ENCODE peak calls at places on chromosomes 1 and 21, in nine cellular contexts. H, C, A, R, N, K, M, Q and F are unnamed samples.
A peak's percentile ranks its signal among the peaks of the same experiment; 100 is the strongest.

GRCh38 chr1:185973645-185974044 is 239.5 kb downstream of the HMCN1 start:
- DNase-seq in A (no peak), C (no peak), Q (no peak), N (peak; percentile 96), K (no peak), H (no peak), R (no peak), M (no peak), F (no peak)

GRCh38 chr1:212485895-212486590 is 53.3 kb downstream of the NENF start:
- DNase-seq in Q (no peak), R (peak; percentile 35), K (peak; percentile 85), H (peak; percentile 70), M (peak; percentile 40), N (peak; percentile 97), A (peak; percentile 45), C (no peak), F (no peak)

GRCh38 chr1:246306415-246307037 is 200.6 kb downstream of the SMYD3 start:
- DNase-seq in R (no peak), A (peak; percentile 35), Q (no peak), C (no peak), M (no peak), N (peak; percentile 18), K (no peak), H (no peak), F (no peak)

GRCh38 chr1:29896791-29897725 is 660.7 kb downstream of the PTPRU start:
- DNase-seq in M (peak; percentile 12), K (no peak), H (no peak), N (no peak), R (no peak), C (no peak), A (no peak), Q (no peak), F (no peak)

GRCh38 chr1:185562623-185563359 is 171.4 kb upstream of the HMCN1 start:
- DNase-seq in Q (no peak), H (no peak), N (no peak), A (no peak), R (no peak), C (no peak), M (no peak), K (no peak), F (no peak)

GRCh38 chr1:231601775-231602674 is 24.6 kb upstream of the DISC1 start:
- DNase-seq in K (no peak), H (no peak), R (peak; percentile 66), M (no peak), Q (no peak), N (peak; percentile 21), C (no peak), A (no peak), F (peak; percentile 65)

GRCh38 chr21:26067836-26068401 is 102.7 kb downstream of the APP start:
- DNase-seq in K (no peak), C (peak; percentile 24), Q (no peak), A (no peak), H (no peak), M (no peak), R (peak; percentile 28), N (no peak), F (no peak)

GRCh38 chr1:90579212-90579802 is 137.8 kb downstream of the BARHL2 start:
- DNase-seq in R (peak; percentile 51), Q (no peak), N (peak; percentile 40), C (no peak), M (no peak), A (peak; percentile 61), H (no peak), K (no peak), F (no peak)

GRCh38 chr21:31682625-31683024 is 23.1 kb downstream of the SOD1 start:
- DNase-seq in C (no peak), R (no peak), H (no peak), N (peak; percentile 52), K (no peak), M (no peak), Q (no peak), A (no peak), F (no peak)

GRCh38 chr1:2300004-2300771 is 72.1 kb downstream of the SKI start:
- DNase-seq in R (no peak), M (no peak), H (peak; percentile 45), C (peak; percentile 71), A (no peak), Q (no peak), K (no peak), N (no peak), F (no peak)

GRCh38 chr1:60130703-60131102 is 57.1 kb upstream of the C1orf87 start:
- DNase-seq in N (no peak), R (no peak), M (no peak), Q (no peak), H (no peak), K (no peak), A (no peak), C (no peak), F (no peak)

GRCh38 chr1:180643693-180644092 is 11.9 kb downstream of the XPR1 start:
- DNase-seq in R (no peak), H (no peak), N (peak; percentile 19), C (no peak), K (no peak), Q (no peak), M (peak; percentile 44), A (no peak), F (peak; percentile 7)

GRCh38 chr1:58649555-58649954 is 50.3 kb downstream of the MYSM1 start:
- DNase-seq in A (no peak), H (peak; percentile 55), R (no peak), C (no peak), M (peak; percentile 49), Q (no peak), N (no peak), K (no peak), F (no peak)

GRCh38 chr1:201119206-201119814 is 7.1 kb upstream of the CACNA1S start:
- DNase-seq in C (no peak), A (peak; percentile 80), Q (no peak), H (peak; percentile 35), M (peak; percentile 27), K (no peak), N (peak; percentile 36), R (peak; percentile 47), F (no peak)

GRCh38 chr1:64183380-64183984 is 19.9 kb upstream of the UBE2U start:
- DNase-seq in C (no peak), R (no peak), H (no peak), Q (no peak), A (no peak), M (no peak), N (peak; percentile 61), K (no peak), F (no peak)

GRCh38 chr1:225694151-225694603 is 41.3 kb upstream of the ENAH start:
- DNase-seq in Q (peak; percentile 79), R (peak; percentile 89), C (no peak), H (peak; percentile 78), A (no peak), N (peak; percentile 56), M (peak; percentile 71), K (no peak), F (peak; percentile 60)

GRCh38 chr1:175757381-175758015 is 14.1 kb upstream of the TNR start:
- DNase-seq in H (peak; percentile 29), A (peak; percentile 86), R (peak; percentile 35), Q (no peak), K (no peak), N (no peak), M (peak; percentile 37), C (no peak), F (no peak)

GRCh38 chr1:99672500-99673213 is 26.7 kb downstream of the PALMD start:
- DNase-seq in K (no peak), Q (peak; percentile 80), H (no peak), M (no peak), N (peak; percentile 43), A (no peak), R (peak; percentile 42), C (no peak), F (no peak)

GRCh38 chr1:67614511-67614934 is 70.5 kb upstream of the GADD45A start:
- DNase-seq in H (no peak), K (no peak), Q (no peak), C (no peak), M (no peak), R (no peak), A (no peak), N (peak; percentile 38), F (no peak)

GRCh38 chr1:41404308-41404755 is 43.1 kb downstream of the FOXO6 start:
- DNase-seq in C (no peak), Q (no peak), K (no peak), R (peak; percentile 40), A (no peak), N (no peak), M (no peak), H (no peak), F (no peak)

GRCh38 chr1:169601096-169601881 is 15.0 kb upstream of the F5 start:
- DNase-seq in N (peak; percentile 20), Q (no peak), C (peak; percentile 52), M (no peak), A (peak; percentile 18), R (peak; percentile 66), K (no peak), H (no peak), F (no peak)
- TF ChIP-seq CTCF in N (peak; percentile 35), Q (peak; percentile 58), C (peak; percentile 42), M (no peak), A (peak; percentile 59), R (peak; percentile 31), K (peak; percentile 10), H (peak; percentile 32), F (peak; percentile 52)

DNA sequence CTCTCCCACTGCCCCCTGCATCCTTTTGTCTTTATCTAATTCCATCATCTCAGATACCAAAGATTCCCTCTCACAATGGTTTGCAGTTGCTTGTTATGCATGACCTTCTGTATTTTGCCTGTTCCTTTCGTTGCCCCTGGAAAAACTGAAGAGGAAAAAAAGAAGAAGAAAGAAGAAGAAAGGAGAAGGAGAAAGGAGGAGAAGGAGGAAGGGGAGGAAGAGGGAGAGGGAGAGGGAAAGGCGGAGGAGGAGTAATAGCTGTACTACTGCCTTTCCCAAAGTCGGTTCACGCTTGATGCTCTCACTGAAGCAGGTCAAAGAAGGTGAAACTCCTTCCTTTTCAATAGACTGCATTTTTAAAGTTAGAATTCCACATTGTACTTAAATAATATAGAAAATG is 513.8 kb downstream of the PTPRC start:
- DNase-seq in N (no peak), R (no peak), Q (no peak), A (no peak), K (no peak), M (no peak), H (no peak), C (no peak), F (no peak)
- H3K4me3 ChIP-seq in N (no peak overlapping the region), R (no peak overlapping the region), Q (no peak overlapping the region), A (no peak overlapping the region), K (no peak overlapping the region), M (no peak overlapping the region), H (no peak overlapping the region), C (no peak overlapping the region), F (no peak overlapping the region)

GRCh38 chr1:209862598-209863498 is 35.1 kb downstream of the UTP25 start:
- DNase-seq in A (no peak), C (no peak), R (no peak), N (no peak), K (no peak), M (no peak), Q (no peak), H (no peak), F (no peak)
- TF ChIP-seq POLR2A in A (no peak), C (no peak), R (no peak), N (no peak), K (no peak), M (no peak), Q (no peak), H (no peak), F (no peak)

DNA sequence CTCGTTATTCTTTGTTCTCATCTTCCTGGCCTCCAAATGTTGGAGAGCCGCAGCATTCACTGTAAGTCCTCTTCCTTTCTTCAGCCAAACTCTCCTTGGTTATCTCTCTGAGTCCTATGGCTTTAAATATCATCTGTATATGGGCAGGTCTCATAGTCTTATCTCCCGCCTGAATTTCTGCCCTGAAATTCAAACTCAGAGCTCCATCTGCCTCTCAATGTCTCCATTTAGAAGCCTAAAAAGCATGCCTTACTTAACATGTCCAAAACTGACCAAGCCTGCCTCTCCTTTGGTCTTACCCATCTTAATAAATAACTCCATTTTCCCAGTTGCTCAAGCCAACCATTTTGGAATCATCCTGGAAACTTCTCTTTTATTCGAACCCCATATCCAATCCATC is 80.7 kb downstream of the DHRS3 start:
- DNase-seq in R (no peak), K (no peak), A (no peak), C (no peak), N (no peak), H (no peak), M (no peak), Q (no peak), F (no peak)
- TF ChIP-seq CTCF in R (no peak), K (no peak), A (peak; percentile 30), C (no peak), N (no peak), H (no peak), M (no peak), Q (no peak), F (no peak)